ENCODE peak calls at places on chromosome 19, in nine cellular contexts. One of them, this sample, is unnamed. For H3K4me1 and H3K36me3, the result is how much of the 10 kb centered on the place peaks cover.

GRCh38 chr19:42172261-42172660 is 40.0 kb upstream of the POU2F2 start:
- DNase-seq in GM23338: no peak
- DNase-seq in mucosa of descending colon: no peak
- DNase-seq in PC-3: peak
- DNase-seq in CD4-positive, CD25-positive, alpha-beta regulatory T cell: no peak
- DNase-seq in SK-N-SH: no peak
- DNase-seq in endodermal cell: no peak
- DNase-seq in HCT116: no peak
- DNase-seq in tibial artery: no peak
- DNase-seq in this sample: no peak

GRCh38 chr19:4543444-4543843 is 3.6 kb upstream of the LRG1 start:
- DNase-seq in PC-3: no peak
- DNase-seq in GM23338: no peak
- DNase-seq in CD4-positive, CD25-positive, alpha-beta regulatory T cell: no peak
- DNase-seq in endodermal cell: no peak
- DNase-seq in SK-N-SH: no peak
- DNase-seq in mucosa of descending colon: no peak
- DNase-seq in HCT116: no peak
- DNase-seq in tibial artery: no peak
- DNase-seq in this sample: no peak

GRCh38 chr19:5006201-5006600 is 37.3 kb downstream of the KDM4B start:
- DNase-seq in PC-3: peak
- DNase-seq in endodermal cell: no peak
- DNase-seq in mucosa of descending colon: no peak
- DNase-seq in GM23338: no peak
- DNase-seq in tibial artery: no peak
- DNase-seq in SK-N-SH: no peak
- DNase-seq in HCT116: no peak
- DNase-seq in CD4-positive, CD25-positive, alpha-beta regulatory T cell: no peak
- DNase-seq in this sample: no peak

GRCh38 chr19:39212377-39212742 is 8.3 kb upstream of the SYCN start:
- DNase-seq in HCT116: peak
- DNase-seq in CD4-positive, CD25-positive, alpha-beta regulatory T cell: peak
- DNase-seq in endodermal cell: peak
- DNase-seq in SK-N-SH: peak
- DNase-seq in GM23338: peak
- DNase-seq in mucosa of descending colon: peak
- DNase-seq in tibial artery: no peak
- DNase-seq in PC-3: peak
- DNase-seq in this sample: peak

GRCh38 chr19:3275068-3275582 is 50.7 kb downstream of the CELF5 start:
- DNase-seq in GM23338: peak
- DNase-seq in HCT116: peak
- DNase-seq in SK-N-SH: no peak
- DNase-seq in PC-3: peak
- DNase-seq in CD4-positive, CD25-positive, alpha-beta regulatory T cell: peak
- DNase-seq in tibial artery: no peak
- DNase-seq in endodermal cell: no peak
- DNase-seq in mucosa of descending colon: no peak
- DNase-seq in this sample: no peak

GRCh38 chr19:50875795-50876422 is 2.7 kb downstream of the KLK2 start:
- DNase-seq in tibial artery: no peak
- DNase-seq in CD4-positive, CD25-positive, alpha-beta regulatory T cell: no peak
- DNase-seq in endodermal cell: no peak
- DNase-seq in mucosa of descending colon: no peak
- DNase-seq in PC-3: no peak
- DNase-seq in GM23338: no peak
- DNase-seq in SK-N-SH: no peak
- DNase-seq in HCT116: no peak
- DNase-seq in this sample: no peak

GRCh38 chr19:33554821-33555220 is 33.2 kb upstream of the PEPD start:
- DNase-seq in endodermal cell: no peak
- DNase-seq in tibial artery: peak
- DNase-seq in mucosa of descending colon: no peak
- DNase-seq in CD4-positive, CD25-positive, alpha-beta regulatory T cell: no peak
- DNase-seq in HCT116: no peak
- DNase-seq in SK-N-SH: no peak
- DNase-seq in GM23338: no peak
- DNase-seq in PC-3: no peak
- DNase-seq in this sample: no peak

GRCh38 chr19:6971366-6971765 is 49.9 kb downstream of the MBD3L2B start:
- DNase-seq in PC-3: peak
- DNase-seq in SK-N-SH: no peak
- DNase-seq in endodermal cell: no peak
- DNase-seq in mucosa of descending colon: no peak
- DNase-seq in tibial artery: no peak
- DNase-seq in GM23338: no peak
- DNase-seq in HCT116: no peak
- DNase-seq in CD4-positive, CD25-positive, alpha-beta regulatory T cell: no peak
- DNase-seq in this sample: no peak

GRCh38 chr19:19234220-19234816 is 22.6 kb downstream of the NCAN start:
- DNase-seq in GM23338: no peak
- DNase-seq in SK-N-SH: no peak
- DNase-seq in HCT116: no peak
- DNase-seq in CD4-positive, CD25-positive, alpha-beta regulatory T cell: no peak
- DNase-seq in PC-3: no peak
- DNase-seq in tibial artery: no peak
- DNase-seq in endodermal cell: no peak
- DNase-seq in mucosa of descending colon: no peak
- DNase-seq in this sample: no peak

GRCh38 chr19:55080121-55080914 is 4.6 kb downstream of the EPS8L1 start:
- DNase-seq in SK-N-SH: peak
- DNase-seq in mucosa of descending colon: peak
- DNase-seq in PC-3: no peak
- DNase-seq in endodermal cell: peak
- DNase-seq in CD4-positive, CD25-positive, alpha-beta regulatory T cell: peak
- DNase-seq in HCT116: peak
- DNase-seq in GM23338: peak
- DNase-seq in tibial artery: no peak
- DNase-seq in this sample: no peak

GRCh38 chr19:16045893-16046292 is 30.4 kb upstream of the TPM4 start:
- DNase-seq in GM23338: no peak
- DNase-seq in SK-N-SH: no peak
- DNase-seq in PC-3: no peak
- DNase-seq in CD4-positive, CD25-positive, alpha-beta regulatory T cell: no peak
- DNase-seq in tibial artery: no peak
- DNase-seq in mucosa of descending colon: no peak
- DNase-seq in HCT116: no peak
- DNase-seq in endodermal cell: no peak
- DNase-seq in this sample: no peak

GRCh38 chr19:41755328-41755913 is at the start of gene CEACAM6:
- DNase-seq in HCT116: no peak
- DNase-seq in mucosa of descending colon: peak
- DNase-seq in endodermal cell: peak
- DNase-seq in SK-N-SH: no peak
- DNase-seq in PC-3: no peak
- DNase-seq in GM23338: peak
- DNase-seq in tibial artery: no peak
- DNase-seq in CD4-positive, CD25-positive, alpha-beta regulatory T cell: no peak
- DNase-seq in this sample: no peak

GRCh38 chr19:42023121-42023942 is 29.3 kb upstream of the ATP1A3 start:
- DNase-seq in GM23338: peak
- DNase-seq in endodermal cell: peak
- DNase-seq in mucosa of descending colon: peak
- DNase-seq in SK-N-SH: peak
- DNase-seq in HCT116: peak
- DNase-seq in PC-3: peak
- DNase-seq in tibial artery: no peak
- DNase-seq in CD4-positive, CD25-positive, alpha-beta regulatory T cell: no peak
- DNase-seq in this sample: peak

GRCh38 chr19:29667941-29668340 is 2.7 kb downstream of the PLEKHF1 start:
- DNase-seq in HCT116: no peak
- DNase-seq in endodermal cell: no peak
- DNase-seq in CD4-positive, CD25-positive, alpha-beta regulatory T cell: peak
- DNase-seq in PC-3: no peak
- DNase-seq in tibial artery: peak
- DNase-seq in GM23338: no peak
- DNase-seq in mucosa of descending colon: peak
- DNase-seq in SK-N-SH: no peak
- DNase-seq in this sample: no peak

GRCh38 chr19:16367269-16367683 is 42.6 kb downstream of the KLF2 start:
- DNase-seq in SK-N-SH: no peak
- DNase-seq in GM23338: no peak
- DNase-seq in CD4-positive, CD25-positive, alpha-beta regulatory T cell: peak
- DNase-seq in tibial artery: no peak
- DNase-seq in endodermal cell: no peak
- DNase-seq in mucosa of descending colon: no peak
- DNase-seq in PC-3: no peak
- DNase-seq in HCT116: no peak
- DNase-seq in this sample: no peak

GRCh38 chr19:47508721-47509120 is 6.1 kb downstream of the NAPA start:
- DNase-seq in PC-3: no peak
- DNase-seq in HCT116: no peak
- DNase-seq in SK-N-SH: no peak
- DNase-seq in endodermal cell: no peak
- DNase-seq in tibial artery: no peak
- DNase-seq in mucosa of descending colon: no peak
- DNase-seq in GM23338: no peak
- DNase-seq in CD4-positive, CD25-positive, alpha-beta regulatory T cell: no peak
- DNase-seq in this sample: no peak

GRCh38 chr19:47506459-47506858 is 8.4 kb downstream of the NAPA start:
- DNase-seq in SK-N-SH: no peak
- DNase-seq in PC-3: no peak
- DNase-seq in CD4-positive, CD25-positive, alpha-beta regulatory T cell: no peak
- DNase-seq in GM23338: no peak
- DNase-seq in mucosa of descending colon: no peak
- DNase-seq in endodermal cell: no peak
- DNase-seq in tibial artery: no peak
- DNase-seq in HCT116: no peak
- DNase-seq in this sample: no peak

GRCh38 chr19:47505506-47505905 is 9.4 kb downstream of the NAPA start:
- DNase-seq in tibial artery: no peak
- DNase-seq in endodermal cell: no peak
- DNase-seq in SK-N-SH: no peak
- DNase-seq in PC-3: no peak
- DNase-seq in GM23338: no peak
- DNase-seq in HCT116: no peak
- DNase-seq in CD4-positive, CD25-positive, alpha-beta regulatory T cell: no peak
- DNase-seq in mucosa of descending colon: no peak
- DNase-seq in this sample: no peak

GRCh38 chr19:47507924-47508553 is 6.8 kb downstream of the NAPA start:
- DNase-seq in PC-3: no peak
- DNase-seq in endodermal cell: peak
- DNase-seq in tibial artery: no peak
- DNase-seq in HCT116: no peak
- DNase-seq in GM23338: peak
- DNase-seq in CD4-positive, CD25-positive, alpha-beta regulatory T cell: no peak
- DNase-seq in SK-N-SH: no peak
- DNase-seq in mucosa of descending colon: no peak
- DNase-seq in this sample: peak

GRCh38 chr19:47507031-47507430 is 7.8 kb downstream of the NAPA start:
- DNase-seq in tibial artery: no peak
- DNase-seq in CD4-positive, CD25-positive, alpha-beta regulatory T cell: no peak
- DNase-seq in mucosa of descending colon: no peak
- DNase-seq in GM23338: no peak
- DNase-seq in HCT116: no peak
- DNase-seq in PC-3: no peak
- DNase-seq in endodermal cell: no peak
- DNase-seq in SK-N-SH: no peak
- DNase-seq in this sample: no peak
- H3K4me1 ChIP-seq in tibial artery: half or more
- H3K4me1 ChIP-seq in CD4-positive, CD25-positive, alpha-beta regulatory T cell: under half
- H3K4me1 ChIP-seq in mucosa of descending colon: under half
- H3K4me1 ChIP-seq in GM23338: under half
- H3K4me1 ChIP-seq in HCT116: under half
- H3K4me1 ChIP-seq in PC-3: under half
- H3K4me1 ChIP-seq in endodermal cell: under half
- H3K4me1 ChIP-seq in SK-N-SH: under half
- H3K4me1 ChIP-seq in this sample: under half

DNA sequence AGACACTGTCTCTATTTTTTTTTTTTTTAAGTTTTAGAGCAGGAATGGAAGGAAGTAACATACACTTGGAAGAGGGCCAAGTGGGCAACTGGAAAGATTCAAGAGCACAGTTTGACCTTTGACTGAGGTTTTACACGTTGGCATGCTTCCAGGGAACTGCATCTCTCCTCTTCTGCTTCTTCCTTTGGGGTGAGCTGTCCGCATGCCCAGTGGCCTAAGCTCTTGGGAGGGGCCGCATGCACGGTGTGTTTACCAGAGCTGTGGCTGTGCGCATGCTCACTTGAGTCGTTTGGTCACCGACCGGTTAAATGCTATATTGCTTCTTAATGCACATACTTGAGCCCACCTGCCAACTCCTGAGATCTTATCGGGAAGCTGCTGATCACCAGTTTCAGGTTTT is 727.7 kb downstream of the UQCRFS1 start:
- DNase-seq in SK-N-SH: no peak
- DNase-seq in HCT116: no peak
- DNase-seq in endodermal cell: no peak
- DNase-seq in GM23338: no peak
- DNase-seq in mucosa of descending colon: peak
- DNase-seq in CD4-positive, CD25-positive, alpha-beta regulatory T cell: no peak
- DNase-seq in tibial artery: no peak
- DNase-seq in PC-3: no peak
- DNase-seq in this sample: peak
- H3K4me3 ChIP-seq in SK-N-SH: no peak
- H3K4me3 ChIP-seq in HCT116: no peak
- H3K4me3 ChIP-seq in endodermal cell: no peak
- H3K4me3 ChIP-seq in GM23338: no peak
- H3K4me3 ChIP-seq in mucosa of descending colon: no peak
- H3K4me3 ChIP-seq in CD4-positive, CD25-positive, alpha-beta regulatory T cell: no peak
- H3K4me3 ChIP-seq in tibial artery: no peak
- H3K4me3 ChIP-seq in PC-3: no peak
- H3K4me3 ChIP-seq in this sample: no peak

DNA sequence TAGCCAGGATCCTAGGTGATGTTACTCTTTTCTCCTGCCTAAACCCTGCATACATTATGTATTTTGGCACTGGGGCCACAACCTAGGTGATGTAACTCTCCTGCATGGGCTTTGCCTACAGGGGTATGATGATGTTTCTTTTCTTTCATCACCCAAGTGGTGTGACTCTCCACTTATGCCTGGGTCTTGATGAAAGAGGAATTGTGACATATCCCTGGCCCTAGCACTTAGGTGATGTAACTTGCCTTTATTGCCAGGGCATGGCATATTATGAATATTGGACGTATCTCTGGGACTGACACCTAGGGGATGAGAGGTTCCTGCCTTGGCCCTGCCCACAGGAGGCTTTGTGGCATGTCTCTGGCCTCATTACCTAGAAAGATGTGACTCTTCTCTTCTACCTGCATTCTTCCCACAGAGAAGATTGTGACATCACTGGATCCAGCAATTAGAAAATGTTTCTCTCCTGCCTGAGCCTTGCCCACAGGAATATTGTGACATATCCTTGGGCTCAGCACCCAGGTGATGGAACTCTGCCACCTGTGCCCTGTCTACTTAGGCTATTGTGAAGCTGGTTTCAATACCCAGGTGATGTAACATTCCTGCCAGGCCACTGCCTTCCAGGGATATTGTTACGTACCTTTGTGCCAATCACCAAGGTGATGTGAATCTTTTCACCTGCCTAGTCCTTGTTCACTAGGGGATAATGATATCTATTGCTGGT is 27.3 kb upstream of the ZNF254 start:
- DNase-seq in PC-3: peak
- DNase-seq in tibial artery: no peak
- DNase-seq in SK-N-SH: no peak
- DNase-seq in endodermal cell: no peak
- DNase-seq in mucosa of descending colon: no peak
- DNase-seq in CD4-positive, CD25-positive, alpha-beta regulatory T cell: no peak
- DNase-seq in HCT116: no peak
- DNase-seq in GM23338: no peak
- DNase-seq in this sample: no peak
- H3K36me3 ChIP-seq in PC-3: half or more
- H3K36me3 ChIP-seq in tibial artery: half or more
- H3K36me3 ChIP-seq in SK-N-SH: under half
- H3K36me3 ChIP-seq in endodermal cell: half or more
- H3K36me3 ChIP-seq in mucosa of descending colon: under half
- H3K36me3 ChIP-seq in CD4-positive, CD25-positive, alpha-beta regulatory T cell: under half
- H3K36me3 ChIP-seq in HCT116: under half
- H3K36me3 ChIP-seq in GM23338: under half
- H3K36me3 ChIP-seq in this sample: under half

GRCh38 chr19:21440321-21440720 is 43.4 kb downstream of the ZNF493 start:
- DNase-seq in HCT116: no peak
- DNase-seq in SK-N-SH: no peak
- DNase-seq in tibial artery: no peak
- DNase-seq in PC-3: no peak
- DNase-seq in GM23338: no peak
- DNase-seq in endodermal cell: no peak
- DNase-seq in CD4-positive, CD25-positive, alpha-beta regulatory T cell: no peak
- DNase-seq in mucosa of descending colon: no peak
- DNase-seq in this sample: no peak
- H3K4me1 ChIP-seq in HCT116: under half
- H3K4me1 ChIP-seq in SK-N-SH: under half
- H3K4me1 ChIP-seq in tibial artery: under half
- H3K4me1 ChIP-seq in PC-3: under half
- H3K4me1 ChIP-seq in GM23338: under half
- H3K4me1 ChIP-seq in endodermal cell: under half
- H3K4me1 ChIP-seq in CD4-positive, CD25-positive, alpha-beta regulatory T cell: under half
- H3K4me1 ChIP-seq in mucosa of descending colon: under half
- H3K4me1 ChIP-seq in this sample: under half